ENCODE peak calls at places on chromosomes 5 and 9, in seven cellular contexts. R, M, H, J, E, W and K are unnamed samples.

GRCh38 chr5:10538103-10538788 is 25.6 kb upstream of the ANKRD33B start:
- DNase-seq in J (no peak), R (no peak), M (no peak), E (no peak), H (no peak), W (no peak), K (no peak)

GRCh38 chr5:67248703-67249589 is 52.3 kb upstream of the CD180 start:
- DNase-seq in M (peak), J (no peak), W (peak), H (peak), R (peak), E (no peak), K (no peak)

GRCh38 chr9:97756991-97757390 is 59.9 kb upstream of the XPA start:
- DNase-seq in W (peak), R (no peak), J (no peak), M (no peak), E (no peak), H (no peak), K (no peak)

GRCh38 chr9:131167146-131167692 is 41.8 kb downstream of the NUP214 start:
- DNase-seq in W (no peak), M (peak), R (no peak), J (no peak), E (no peak), H (peak), K (peak)

GRCh38 chr5:28779161-28779754 is 1740.9 kb upstream of the CDH9 start:
- DNase-seq in M (no peak), R (no peak), W (no peak), E (no peak), J (no peak), H (no peak), K (no peak)

GRCh38 chr5:179340465-179340864 is 4.8 kb downstream of the ADAMTS2 start:
- DNase-seq in M (no peak), R (no peak), J (no peak), W (no peak), E (no peak), H (no peak), K (no peak)

GRCh38 chr9:126962336-126962735 is 47.8 kb downstream of the RALGPS1 start:
- DNase-seq in W (peak), H (no peak), J (no peak), M (no peak), E (no peak), R (no peak), K (no peak)

GRCh38 chr9:88143179-88143578 is 4.9 kb upstream of the SPATA31C2 start:
- DNase-seq in R (no peak), J (no peak), M (no peak), H (no peak), W (no peak), E (no peak), K (no peak)

GRCh38 chr5:34905564-34905963 is 9.7 kb downstream of the RAD1 start:
- DNase-seq in M (peak), J (no peak), W (no peak), R (no peak), E (no peak), H (peak), K (no peak)

GRCh38 chr5:175854231-175855040 is 16.9 kb upstream of the CPLX2 start:
- DNase-seq in W (no peak), J (no peak), M (no peak), E (no peak), R (no peak), H (no peak), K (peak)

GRCh38 chr5:112219000-112219399 is 200.1 kb downstream of the EPB41L4A start:
- DNase-seq in J (no peak), W (no peak), R (no peak), H (no peak), E (no peak), M (no peak), K (no peak)

GRCh38 chr9:133252301-133252776 is 22.7 kb downstream of the ABO start:
- DNase-seq in H (no peak), W (peak), M (no peak), J (no peak), E (no peak), R (no peak), K (no peak)

GRCh38 chr5:157593036-157593435 is 17.5 kb upstream of the ADAM19 start:
- DNase-seq in M (no peak), R (no peak), E (no peak), H (no peak), W (no peak), J (no peak), K (no peak)

DNA sequence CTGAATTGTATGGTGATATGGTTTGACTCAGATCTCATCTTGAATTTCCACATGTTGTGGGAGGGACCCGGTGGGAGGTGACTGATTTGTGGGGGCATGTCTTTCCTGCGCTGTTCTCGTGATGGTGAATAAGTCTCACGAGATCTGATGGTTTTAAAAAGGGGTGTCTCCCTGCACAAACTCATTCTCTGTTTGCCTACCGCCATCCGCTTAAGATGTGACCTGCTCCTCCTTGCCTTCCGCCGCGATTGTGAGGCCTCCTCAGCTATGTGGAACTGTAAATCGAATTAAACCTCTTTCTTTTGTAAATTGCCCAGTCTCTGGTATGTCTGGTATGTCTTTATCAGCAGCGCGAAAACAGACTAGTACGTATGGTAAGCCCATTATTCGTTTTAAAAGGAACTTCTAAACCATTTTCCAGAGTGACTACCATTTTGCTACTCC is 48.7 kb downstream of the SLC36A1 start:
- DNase-seq in J (no peak), R (peak), W (no peak), E (peak), M (no peak), H (no peak), K (no peak)
- H3K4me3 ChIP-seq in J (no peak), R (no peak), W (no peak), E (no peak), M (no peak), H (no peak), K (no peak)

DNA sequence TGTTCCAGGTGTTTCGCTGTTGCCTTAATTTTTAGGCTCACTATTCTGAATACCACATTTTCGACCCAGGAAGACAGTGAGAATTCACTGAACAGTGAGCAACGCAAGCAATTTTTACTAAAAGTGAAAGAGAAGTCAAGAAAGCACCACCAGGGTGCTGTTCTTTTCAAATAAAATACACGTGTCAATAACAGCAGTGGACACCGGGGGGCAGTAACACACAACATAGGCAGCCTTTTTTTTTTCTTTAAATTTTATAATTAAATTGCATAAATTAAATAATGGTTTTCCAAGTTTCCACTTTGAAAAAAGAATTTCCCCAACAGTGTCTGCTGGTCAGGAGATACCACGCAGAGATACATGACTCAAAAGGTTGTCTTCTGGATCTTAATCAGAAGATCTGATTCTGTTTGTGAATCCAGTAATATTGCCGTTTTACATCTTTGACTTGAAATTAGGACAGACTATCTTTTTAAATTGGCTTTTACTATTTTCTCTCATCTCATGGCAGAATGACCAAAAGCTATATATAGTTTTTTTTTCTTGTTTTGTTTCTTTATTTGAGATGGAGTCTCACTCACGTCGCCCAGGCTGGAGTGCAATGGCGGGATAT is 47.1 kb upstream of the SH3GL2 start:
- DNase-seq in E (no peak), J (peak), H (peak), R (peak), M (peak), W (peak), K (peak)
- H3K4me3 ChIP-seq in E (no peak), J (no peak), H (no peak), R (no peak), M (peak), W (no peak), K (no peak)

GRCh38 chr9:128372784-128373183 is 1.6 kb downstream of the URM1 start:
- DNase-seq in R (no peak), W (no peak), J (no peak), H (peak), M (no peak), E (no peak), K (no peak)

GRCh38 chr9:128371622-128372117 is 496 bp downstream of the URM1 start:
- DNase-seq in M (no peak), R (no peak), H (no peak), W (no peak), J (no peak), E (no peak), K (no peak)

GRCh38 chr9:128370367-128370751 is 815 bp upstream of the URM1 start:
- DNase-seq in E (no peak), H (no peak), W (no peak), R (no peak), J (no peak), M (no peak), K (no peak)

GRCh38 chr9:128370752-128371621 is at the start of gene URM1:
- DNase-seq in J (peak), M (peak), R (peak), H (peak), W (peak), E (peak), K (peak)

DNA sequence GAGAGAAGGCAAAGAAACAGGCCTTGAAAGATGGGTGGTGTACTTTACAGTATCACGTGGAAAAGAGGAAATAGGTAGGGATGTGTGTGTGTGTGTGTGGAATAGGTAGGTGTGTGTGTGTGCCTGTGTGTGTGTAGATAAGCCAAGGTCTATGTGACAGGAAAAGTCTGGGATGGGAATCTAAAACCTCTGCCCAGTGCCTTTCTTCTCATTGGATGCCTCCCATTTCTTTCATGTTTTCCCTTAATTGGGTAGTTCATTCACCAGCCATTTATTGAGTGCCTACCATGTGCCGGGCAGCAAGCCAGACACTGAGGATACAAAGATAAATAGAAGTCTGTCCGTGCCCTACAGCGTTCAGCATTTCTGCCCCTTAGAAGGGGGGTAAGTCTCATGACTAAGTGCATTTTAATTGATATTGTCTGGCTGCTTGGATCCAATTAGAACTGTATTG is 1.0 kb downstream of the URM1 start:
- DNase-seq in H (peak), W (no peak), R (no peak), M (peak), E (no peak), J (no peak), K (no peak)
- H3K4me3 ChIP-seq in H (peak), W (peak), R (peak), M (peak), E (peak), J (peak), K (no peak)

GRCh38 chr9:121568541-121569265 is 69.1 kb upstream of the GGTA1 start:
- DNase-seq in J (no peak), E (no peak), H (no peak), R (peak), W (no peak), M (peak), K (peak)

GRCh38 chr9:121566401-121567141 is 66.9 kb upstream of the GGTA1 start:
- DNase-seq in J (no peak), E (no peak), R (peak), M (peak), H (peak), W (no peak), K (no peak)

GRCh38 chr9:121569266-121569648 is 69.6 kb upstream of the GGTA1 start:
- DNase-seq in R (no peak), M (no peak), W (no peak), H (no peak), J (no peak), E (no peak), K (no peak)

GRCh38 chr9:121568101-121568460 is 68.4 kb upstream of the GGTA1 start:
- DNase-seq in M (no peak), H (no peak), W (no peak), R (no peak), J (no peak), E (no peak), K (peak)

DNA sequence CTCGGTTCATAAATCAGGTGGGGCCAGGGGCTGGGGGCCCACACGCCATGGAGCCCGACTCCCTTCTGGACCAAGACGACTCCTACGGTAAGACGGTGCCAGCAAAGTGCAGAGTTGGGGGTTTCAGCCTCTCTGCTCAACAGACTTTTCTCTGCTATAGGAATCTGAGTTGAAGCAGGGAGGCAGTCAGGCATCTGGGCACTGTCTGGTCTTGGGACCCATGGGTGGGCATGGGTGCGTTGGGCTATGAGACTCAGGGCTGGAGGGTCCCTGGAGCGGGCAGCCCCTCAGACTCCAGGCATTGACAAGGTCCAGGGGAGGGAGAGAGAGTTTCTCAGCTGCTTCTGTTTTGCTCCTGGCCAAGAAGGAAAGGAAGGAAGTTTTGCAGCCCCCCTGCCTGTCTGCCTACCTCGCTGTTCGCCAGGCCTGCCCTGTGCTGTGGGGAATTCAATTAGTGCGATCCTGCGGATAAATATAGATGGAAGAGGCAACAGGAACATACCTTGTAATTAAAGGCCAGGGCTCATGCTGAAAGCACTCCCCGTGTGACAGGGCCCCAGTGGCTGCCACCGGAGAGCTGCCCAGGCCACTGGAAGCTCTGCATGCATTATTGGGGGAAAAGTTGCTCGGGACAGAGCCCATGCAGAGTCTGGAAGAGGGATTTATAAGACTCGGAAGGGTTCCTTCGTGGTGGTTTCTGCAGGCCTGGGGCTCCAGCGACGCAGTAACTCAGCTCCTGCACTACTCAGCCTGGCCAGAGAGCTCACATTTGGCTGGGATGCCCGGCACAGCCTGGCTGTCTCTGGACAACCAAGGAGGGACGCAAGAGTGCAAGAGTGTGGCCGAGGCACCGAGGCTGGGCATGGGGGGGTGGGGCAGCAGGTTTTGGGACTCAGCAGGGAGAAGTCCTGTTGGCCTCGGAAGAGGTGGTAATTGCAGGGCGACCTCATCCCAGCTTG is 67.8 kb upstream of the GGTA1 start:
- DNase-seq in J (no peak), M (no peak), H (peak), W (no peak), E (no peak), R (no peak), K (no peak)
- H3K4me3 ChIP-seq in J (no peak), M (peak), H (peak), W (no peak), E (peak), R (peak), K (no peak)

GRCh38 chr9:21777701-21778100 is 24.7 kb upstream of the MTAP start:
- DNase-seq in E (no peak), J (no peak), H (peak), M (peak), W (no peak), R (peak), K (no peak)
- H3K4me3 ChIP-seq in E (no peak), J (no peak), H (peak), M (peak), W (no peak), R (no peak), K (no peak)

GRCh38 chr5:171309276-171309525 is 153 bp downstream of the TLX3 start:
- DNase-seq in M (no peak), W (no peak), H (no peak), E (peak), R (no peak), J (no peak), K (no peak)
- H3K4me3 ChIP-seq in M (no peak), W (no peak), H (no peak), E (peak), R (no peak), J (peak), K (no peak)

GRCh38 chr5:149732500-149733128 is 2.5 kb downstream of the PPARGC1B start:
- DNase-seq in R (no peak), H (no peak), M (no peak), W (peak), J (no peak), E (no peak), K (no peak)
- H3K4me3 ChIP-seq in R (peak), H (peak), M (no peak), W (peak), J (no peak), E (peak), K (no peak)

DNA sequence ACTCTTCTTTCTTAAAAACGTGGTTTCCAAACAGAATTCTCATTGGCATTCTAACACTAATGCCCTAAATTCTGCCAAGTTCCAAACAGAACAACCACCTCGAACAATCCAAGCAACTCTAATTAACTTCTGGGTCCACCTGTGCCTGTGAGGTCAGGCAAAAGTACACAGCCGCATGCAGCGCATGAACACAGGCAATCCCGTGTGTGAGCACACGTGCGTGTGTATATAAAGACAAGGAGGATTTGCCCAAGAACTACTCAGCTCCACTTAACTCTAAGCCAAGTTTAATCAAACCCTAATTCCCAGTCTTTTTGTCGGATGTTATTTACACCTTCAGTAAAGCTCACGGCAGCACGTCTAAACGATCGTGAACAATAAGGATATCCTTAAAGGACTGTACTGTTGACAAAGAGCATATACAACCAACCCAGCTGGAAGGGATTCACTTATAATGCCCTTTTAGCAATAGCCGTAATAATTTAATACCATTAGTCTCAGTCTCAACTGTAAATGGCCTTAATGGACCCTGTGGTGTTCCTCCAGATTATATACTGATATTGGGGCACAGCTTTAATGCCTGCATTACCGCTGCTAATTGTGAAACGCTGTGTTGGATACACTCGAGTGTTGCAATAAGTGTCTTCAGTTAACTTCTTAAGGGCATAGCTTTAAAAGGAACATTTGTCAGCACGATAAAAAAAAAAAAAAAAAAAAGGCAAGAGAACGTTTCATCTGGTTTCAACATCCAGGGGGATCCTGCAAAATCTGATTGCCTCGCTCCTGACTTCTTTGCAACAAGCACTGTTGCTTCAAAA is 78.1 kb downstream of the EBF1 start:
- DNase-seq in M (peak), W (no peak), H (peak), E (no peak), J (no peak), R (no peak), K (no peak)
- H3K4me3 ChIP-seq in M (peak), W (no peak), H (peak), E (peak), J (no peak), R (no peak), K (no peak)

GRCh38 chr5:82591021-82591515 is 312.9 kb upstream of the RPS23 start:
- DNase-seq in E (no peak), R (peak), H (no peak), W (no peak), M (no peak), J (no peak), K (no peak)

GRCh38 chr5:82586597-82586996 is 308.4 kb upstream of the RPS23 start:
- DNase-seq in E (no peak), H (no peak), M (no peak), R (no peak), J (no peak), W (no peak), K (no peak)

GRCh38 chr5:82590112-82590511 is 312.0 kb upstream of the RPS23 start:
- DNase-seq in J (no peak), R (no peak), H (no peak), E (no peak), M (no peak), W (no peak), K (no peak)

GRCh38 chr5:82584631-82585030 is 306.5 kb upstream of the RPS23 start:
- DNase-seq in R (no peak), E (no peak), H (no peak), M (no peak), J (no peak), W (no peak), K (no peak)

GRCh38 chr5:82586176-82586575 is 308.0 kb upstream of the RPS23 start:
- DNase-seq in R (no peak), J (no peak), H (no peak), W (no peak), E (no peak), M (no peak), K (no peak)
- H3K4me3 ChIP-seq in R (no peak), J (no peak), H (no peak), W (no peak), E (no peak), M (no peak), K (no peak)